ENCODE peak calls at places on chromosomes 13 and 19, in four cellular contexts. One of them, this sample, is unnamed.
A peak's percentile ranks its signal among the peaks of the same experiment; 100 is the strongest.

GRCh38 chr13:90105881-90106496 is 1241.5 kb upstream of the MIR17HG start:
- DNase-seq in stomach: no peak
- DNase-seq in stimulated activated CD4-positive, alpha-beta T cell treated with anti-CD3 and anti-CD28 coated beads, Interleukin-1b, Interleukin-23, amount 100 ng/mL, for 24 hours: no peak
- DNase-seq in thoracic aorta: no peak
- DNase-seq in this sample: no peak

GRCh38 chr13:113349491-113349890 is 14.4 kb downstream of the GRTP1 start:
- DNase-seq in stomach: no peak
- DNase-seq in stimulated activated CD4-positive, alpha-beta T cell treated with anti-CD3 and anti-CD28 coated beads, Interleukin-1b, Interleukin-23, amount 100 ng/mL, for 24 hours: no peak
- DNase-seq in thoracic aorta: no peak
- DNase-seq in this sample: no peak

GRCh38 chr13:51266642-51267041 is 44.4 kb downstream of the FAM124A start:
- DNase-seq in stomach: no peak
- DNase-seq in stimulated activated CD4-positive, alpha-beta T cell treated with anti-CD3 and anti-CD28 coated beads, Interleukin-1b, Interleukin-23, amount 100 ng/mL, for 24 hours: no peak
- DNase-seq in thoracic aorta: no peak
- DNase-seq in this sample: no peak

GRCh38 chr13:26964278-26965057 is 203.9 kb upstream of the GPR12 start:
- DNase-seq in stomach: no peak
- DNase-seq in stimulated activated CD4-positive, alpha-beta T cell treated with anti-CD3 and anti-CD28 coated beads, Interleukin-1b, Interleukin-23, amount 100 ng/mL, for 24 hours: no peak
- DNase-seq in thoracic aorta: no peak
- DNase-seq in this sample: peak; percentile 83

GRCh38 chr13:57636811-57637210 is 5.3 kb downstream of the PCDH17 start:
- DNase-seq in stomach: no peak
- DNase-seq in stimulated activated CD4-positive, alpha-beta T cell treated with anti-CD3 and anti-CD28 coated beads, Interleukin-1b, Interleukin-23, amount 100 ng/mL, for 24 hours: no peak
- DNase-seq in thoracic aorta: no peak
- DNase-seq in this sample: no peak

GRCh38 chr19:57850553-57851017 is 926 bp downstream of the ZNF587 start:
- DNase-seq in stomach: peak; percentile 56
- DNase-seq in stimulated activated CD4-positive, alpha-beta T cell treated with anti-CD3 and anti-CD28 coated beads, Interleukin-1b, Interleukin-23, amount 100 ng/mL, for 24 hours: no peak
- DNase-seq in thoracic aorta: no peak
- DNase-seq in this sample: no peak

GRCh38 chr19:5001547-5002131 is 32.7 kb downstream of the KDM4B start:
- DNase-seq in stomach: no peak
- DNase-seq in stimulated activated CD4-positive, alpha-beta T cell treated with anti-CD3 and anti-CD28 coated beads, Interleukin-1b, Interleukin-23, amount 100 ng/mL, for 24 hours: no peak
- DNase-seq in thoracic aorta: no peak
- DNase-seq in this sample: no peak

GRCh38 chr13:74026753-74027152 is 107.5 kb downstream of the KLF12 start:
- DNase-seq in stomach: peak; percentile 29
- DNase-seq in stimulated activated CD4-positive, alpha-beta T cell treated with anti-CD3 and anti-CD28 coated beads, Interleukin-1b, Interleukin-23, amount 100 ng/mL, for 24 hours: peak; percentile 20
- DNase-seq in thoracic aorta: no peak
- DNase-seq in this sample: no peak

GRCh38 chr13:44244288-44244687 is 129.3 kb upstream of the SERP2 start:
- DNase-seq in stomach: no peak
- DNase-seq in stimulated activated CD4-positive, alpha-beta T cell treated with anti-CD3 and anti-CD28 coated beads, Interleukin-1b, Interleukin-23, amount 100 ng/mL, for 24 hours: no peak
- DNase-seq in thoracic aorta: no peak
- DNase-seq in this sample: no peak